ENCODE peak calls at places on chromosome 9, in nine cellular contexts. H is activated CD4-positive, CD25-positive, alpha-beta regulatory T cell treated with anti-CD3 and anti-CD28 coated beads, Interleukin-2, amount 50 U/mL, for 72 hours; X is pancreas; P is GM12865; F is stimulated activated naive CD8-positive, alpha-beta T cell treated with anti-CD3 and anti-CD28 coated beads, Interleukin-15, amount 100 ng/mL, for 72 hours; R is HEK293T; B is HTR-8/SVneo; O is cardiac muscle cell; J is tibial nerve. C is an unnamed sample.

GRCh38 chr9:129561594-129562281 is 59.2 kb downstream of the C9orf50 start:
- DNase-seq in O (peak; percentile 48), J (no peak), P (no peak), R (no peak), X (no peak), F (no peak), B (no peak), H (no peak), C (no peak)

GRCh38 chr9:126499005-126499910 is 114.5 kb upstream of the LMX1B start:
- DNase-seq in J (no peak), X (no peak), P (peak; percentile 33), O (peak; percentile 45), R (peak; percentile 46), F (peak; percentile 40), H (peak; percentile 63), B (peak; percentile 51), C (no peak)

GRCh38 chr9:121120386-121120785 is 45.6 kb downstream of the CNTRL start:
- DNase-seq in X (no peak), J (no peak), H (no peak), B (no peak), O (no peak), F (no peak), R (no peak), P (no peak), C (no peak)

GRCh38 chr9:4315582-4316215 is 15.8 kb upstream of the GLIS3 start:
- DNase-seq in F (peak; percentile 79), X (peak; percentile 64), H (peak; percentile 79), O (peak; percentile 88), P (peak; percentile 89), R (peak; percentile 62), B (peak; percentile 78), J (peak; percentile 72), C (no peak)

GRCh38 chr9:16026886-16027285 is 474.0 kb downstream of the CCDC171 start:
- DNase-seq in B (no peak), R (no peak), O (no peak), P (no peak), H (no peak), X (no peak), J (no peak), F (no peak), C (no peak)

GRCh38 chr9:101311759-101312420 is 72.9 kb downstream of the BAAT start:
- DNase-seq in J (peak; percentile 44), R (peak; percentile 36), H (no peak), O (peak; percentile 91), X (no peak), P (peak; percentile 80), F (no peak), B (peak; percentile 41), C (peak; percentile 26)

GRCh38 chr9:9412241-9412640 is 1200.6 kb downstream of the PTPRD start:
- DNase-seq in B (no peak), J (no peak), H (no peak), O (no peak), P (no peak), F (no peak), X (no peak), R (no peak), C (no peak)

GRCh38 chr9:6441269-6441668 is 28.3 kb downstream of the UHRF2 start:
- DNase-seq in O (no peak), B (no peak), R (no peak), P (no peak), J (no peak), X (no peak), F (no peak), H (no peak), C (no peak)

GRCh38 chr9:18795947-18796705 is 236.9 kb downstream of the SAXO1 start:
- DNase-seq in F (no peak), J (no peak), X (no peak), O (peak; percentile 71), H (no peak), B (no peak), R (no peak), P (no peak), C (no peak)

GRCh38 chr9:10875752-10876151 is 262.9 kb upstream of the PTPRD start:
- DNase-seq in R (no peak), X (no peak), H (no peak), O (peak; percentile 49), J (no peak), P (no peak), B (no peak), F (no peak), C (no peak)

GRCh38 chr9:16687678-16688369 is 182.6 kb downstream of the BNC2 start:
- DNase-seq in X (no peak), B (no peak), O (peak; percentile 13), F (no peak), H (no peak), R (no peak), J (no peak), P (no peak), C (no peak)

GRCh38 chr9:32554107-32554506 is 1.7 kb upstream of the TOPORS start:
- DNase-seq in P (no peak), F (no peak), R (no peak), O (peak; percentile 70), J (no peak), X (no peak), H (no peak), B (no peak), C (peak; percentile 71)

GRCh38 chr9:132381966-132382541 is 24.6 kb downstream of the TTF1 start:
- DNase-seq in O (no peak), P (peak; percentile 93), X (no peak), B (no peak), H (no peak), J (no peak), R (no peak), F (no peak), C (no peak)

GRCh38 chr9:36031774-36032565 is 4.7 kb upstream of the RECK start:
- DNase-seq in H (no peak), P (no peak), F (no peak), B (no peak), X (no peak), J (no peak), O (no peak), R (no peak), C (no peak)

GRCh38 chr9:34375901-34376595 is 650 bp downstream of the MYORG start:
- DNase-seq in J (no peak), B (peak; percentile 52), O (no peak), P (peak; percentile 70), X (peak; percentile 77), F (peak; percentile 64), R (peak; percentile 50), H (peak; percentile 52), C (no peak)

GRCh38 chr9:126093771-126094170 is 232.9 kb upstream of the MVB12B start:
- DNase-seq in X (no peak), P (no peak), O (no peak), F (no peak), B (no peak), H (no peak), R (peak; percentile 19), J (no peak), C (no peak)

GRCh38 chr9:105062222-105062850 is 134.4 kb upstream of the ABCA1 start:
- DNase-seq in P (no peak), H (no peak), O (no peak), B (no peak), F (no peak), R (no peak), X (no peak), J (no peak), C (no peak)

GRCh38 chr9:126633881-126634558 is 20.3 kb downstream of the LMX1B start:
- DNase-seq in F (no peak), R (no peak), O (no peak), P (no peak), X (no peak), J (no peak), H (no peak), B (no peak), C (no peak)

GRCh38 chr9:97411440-97411788 is 482 bp upstream of the TDRD7 start:
- DNase-seq in J (no peak), F (no peak), P (no peak), B (no peak), H (no peak), X (no peak), R (no peak), O (no peak), C (no peak)

GRCh38 chr9:7117676-7118561 is 360.1 kb downstream of the KDM4C start:
- DNase-seq in B (no peak), R (no peak), P (peak; percentile 72), H (no peak), J (no peak), X (no peak), F (no peak), O (peak; percentile 51), C (no peak)

GRCh38 chr9:112774006-112774996 is 23.7 kb downstream of the SNX30 start:
- DNase-seq in R (no peak), O (peak; percentile 32), H (no peak), J (no peak), B (no peak), F (no peak), X (no peak), P (peak; percentile 55), C (no peak)

GRCh38 chr9:131095666-131096489 is 453 bp upstream of the AIF1L start:
- DNase-seq in B (peak; percentile 68), J (no peak), F (peak; percentile 25), H (no peak), R (peak; percentile 82), X (no peak), O (peak; percentile 19), P (no peak), C (no peak)

GRCh38 chr9:111294691-111295451 is 35.2 kb downstream of the OR2K2 start:
- DNase-seq in O (no peak), F (no peak), H (no peak), B (no peak), R (no peak), X (no peak), J (no peak), P (no peak), C (no peak)

GRCh38 chr9:37915911-37916470 is 12.1 kb upstream of the SLC25A51 start:
- DNase-seq in R (no peak), P (no peak), X (no peak), O (no peak), F (no peak), J (no peak), H (no peak), B (no peak), C (no peak)

GRCh38 chr9:127032256-127032655 is 90.2 kb downstream of the ANGPTL2 start:
- DNase-seq in H (no peak), J (no peak), B (no peak), R (no peak), F (no peak), O (no peak), X (no peak), P (no peak), C (no peak)

GRCh38 chr9:14478175-14479165 is 164.5 kb upstream of the NFIB start:
- DNase-seq in H (no peak), J (no peak), B (no peak), R (no peak), P (no peak), F (no peak), O (peak; percentile 15), X (no peak), C (no peak)

GRCh38 chr9:73577867-73578266 is 426.2 kb downstream of the ANXA1 start:
- DNase-seq in O (peak; percentile 42), J (no peak), H (no peak), R (peak; percentile 10), P (no peak), F (no peak), B (no peak), X (no peak), C (no peak)

GRCh38 chr9:84669293-84670105 is at the start of gene NTRK2:
- DNase-seq in J (peak; percentile 19), F (peak; percentile 12), P (peak; percentile 28), X (peak; percentile 15), R (peak; percentile 55), B (no peak), H (no peak), O (peak; percentile 30), C (no peak)

GRCh38 chr9:116156621-116157314 is 3.2 kb downstream of the PAPPA start:
- DNase-seq in J (peak; percentile 32), B (no peak), X (peak; percentile 25), R (peak; percentile 14), F (no peak), H (no peak), P (no peak), O (peak; percentile 94), C (no peak)

GRCh38 chr9:16654727-16655126 is 215.7 kb downstream of the BNC2 start:
- DNase-seq in B (no peak), F (no peak), R (no peak), H (no peak), O (no peak), X (no peak), J (no peak), P (no peak), C (no peak)

GRCh38 chr9:23643656-23644258 is 182.3 kb downstream of the ELAVL2 start:
- DNase-seq in X (no peak), H (no peak), F (no peak), R (no peak), O (no peak), P (no peak), J (no peak), B (no peak), C (no peak)

C was measured in GF-D8.